ENCODE peak calls at places on chromosomes 6 and 20, in ten cellular contexts. One of them, this sample, is unnamed.

GRCh38 chr20:6714202-6714800 is 53.2 kb upstream of the BMP2 start:
- DNase-seq in psoas muscle: no peak
- DNase-seq in ascending aorta: no peak
- DNase-seq in Caco-2: no peak
- DNase-seq in choroid plexus epithelial cell: no peak
- DNase-seq in CD8-positive, alpha-beta T cell: no peak
- DNase-seq in endodermal cell: no peak
- DNase-seq in BJ: no peak
- DNase-seq in transverse colon: peak
- DNase-seq in AG04449: no peak
- DNase-seq in this sample: no peak

GRCh38 chr6:119446623-119447008 is 97.1 kb upstream of the MAN1A1 start:
- DNase-seq in psoas muscle: no peak
- DNase-seq in endodermal cell: no peak
- DNase-seq in BJ: no peak
- DNase-seq in CD8-positive, alpha-beta T cell: no peak
- DNase-seq in transverse colon: peak
- DNase-seq in AG04449: peak
- DNase-seq in Caco-2: no peak
- DNase-seq in choroid plexus epithelial cell: peak
- DNase-seq in ascending aorta: no peak
- DNase-seq in this sample: no peak

GRCh38 chr6:72864236-72864635 is 242.4 kb downstream of the KCNQ5 start:
- DNase-seq in CD8-positive, alpha-beta T cell: no peak
- DNase-seq in ascending aorta: no peak
- DNase-seq in choroid plexus epithelial cell: no peak
- DNase-seq in Caco-2: no peak
- DNase-seq in transverse colon: no peak
- DNase-seq in endodermal cell: no peak
- DNase-seq in psoas muscle: no peak
- DNase-seq in BJ: no peak
- DNase-seq in AG04449: no peak
- DNase-seq in this sample: no peak

GRCh38 chr6:150898390-150899170 is 33.1 kb downstream of the MTHFD1L start:
- DNase-seq in choroid plexus epithelial cell: peak
- DNase-seq in AG04449: no peak
- DNase-seq in ascending aorta: no peak
- DNase-seq in BJ: no peak
- DNase-seq in psoas muscle: no peak
- DNase-seq in endodermal cell: no peak
- DNase-seq in CD8-positive, alpha-beta T cell: no peak
- DNase-seq in Caco-2: no peak
- DNase-seq in transverse colon: no peak
- DNase-seq in this sample: no peak

GRCh38 chr6:126118058-126118759 is 131.9 kb downstream of the TRMT11 start:
- DNase-seq in transverse colon: no peak
- DNase-seq in CD8-positive, alpha-beta T cell: no peak
- DNase-seq in choroid plexus epithelial cell: peak
- DNase-seq in Caco-2: no peak
- DNase-seq in ascending aorta: no peak
- DNase-seq in psoas muscle: no peak
- DNase-seq in BJ: no peak
- DNase-seq in AG04449: no peak
- DNase-seq in endodermal cell: no peak
- DNase-seq in this sample: no peak

GRCh38 chr20:63547484-63548480 is at the start of gene SRMS:
- DNase-seq in endodermal cell: peak
- DNase-seq in choroid plexus epithelial cell: no peak
- DNase-seq in transverse colon: no peak
- DNase-seq in psoas muscle: no peak
- DNase-seq in Caco-2: no peak
- DNase-seq in CD8-positive, alpha-beta T cell: no peak
- DNase-seq in AG04449: no peak
- DNase-seq in ascending aorta: no peak
- DNase-seq in BJ: no peak
- DNase-seq in this sample: no peak

GRCh38 chr20:21232546-21233280 is 70.4 kb upstream of the XRN2 start:
- DNase-seq in ascending aorta: no peak
- DNase-seq in BJ: no peak
- DNase-seq in endodermal cell: no peak
- DNase-seq in choroid plexus epithelial cell: no peak
- DNase-seq in AG04449: no peak
- DNase-seq in psoas muscle: no peak
- DNase-seq in transverse colon: no peak
- DNase-seq in CD8-positive, alpha-beta T cell: no peak
- DNase-seq in Caco-2: no peak
- DNase-seq in this sample: no peak

GRCh38 chr20:45997187-45997586 is 11.5 kb upstream of the MMP9 start:
- DNase-seq in Caco-2: no peak
- DNase-seq in BJ: no peak
- DNase-seq in CD8-positive, alpha-beta T cell: no peak
- DNase-seq in transverse colon: no peak
- DNase-seq in choroid plexus epithelial cell: no peak
- DNase-seq in ascending aorta: no peak
- DNase-seq in endodermal cell: no peak
- DNase-seq in AG04449: no peak
- DNase-seq in psoas muscle: no peak
- DNase-seq in this sample: no peak

GRCh38 chr20:6265204-6265904 is 142.5 kb upstream of the FERMT1 start:
- DNase-seq in transverse colon: no peak
- DNase-seq in Caco-2: no peak
- DNase-seq in endodermal cell: no peak
- DNase-seq in choroid plexus epithelial cell: peak
- DNase-seq in BJ: peak
- DNase-seq in CD8-positive, alpha-beta T cell: no peak
- DNase-seq in psoas muscle: no peak
- DNase-seq in AG04449: peak
- DNase-seq in ascending aorta: no peak
- DNase-seq in this sample: no peak

GRCh38 chr6:122726649-122727048 is 52.9 kb upstream of the FABP7 start:
- DNase-seq in transverse colon: no peak
- DNase-seq in BJ: no peak
- DNase-seq in endodermal cell: peak
- DNase-seq in psoas muscle: no peak
- DNase-seq in CD8-positive, alpha-beta T cell: no peak
- DNase-seq in choroid plexus epithelial cell: peak
- DNase-seq in ascending aorta: no peak
- DNase-seq in AG04449: no peak
- DNase-seq in Caco-2: no peak
- DNase-seq in this sample: no peak

GRCh38 chr6:74431873-74432272 is 735.9 kb downstream of the CD109 start:
- DNase-seq in choroid plexus epithelial cell: no peak
- DNase-seq in transverse colon: no peak
- DNase-seq in ascending aorta: no peak
- DNase-seq in CD8-positive, alpha-beta T cell: no peak
- DNase-seq in endodermal cell: no peak
- DNase-seq in psoas muscle: no peak
- DNase-seq in Caco-2: no peak
- DNase-seq in BJ: no peak
- DNase-seq in AG04449: no peak
- DNase-seq in this sample: no peak

GRCh38 chr6:157158456-157158855 is 164.9 kb downstream of the TMEM242 start:
- DNase-seq in psoas muscle: no peak
- DNase-seq in endodermal cell: peak
- DNase-seq in Caco-2: no peak
- DNase-seq in AG04449: no peak
- DNase-seq in choroid plexus epithelial cell: no peak
- DNase-seq in ascending aorta: no peak
- DNase-seq in CD8-positive, alpha-beta T cell: no peak
- DNase-seq in BJ: no peak
- DNase-seq in transverse colon: no peak
- DNase-seq in this sample: no peak

GRCh38 chr6:157157228-157157627 is 166.1 kb downstream of the TMEM242 start:
- DNase-seq in choroid plexus epithelial cell: no peak
- DNase-seq in psoas muscle: no peak
- DNase-seq in endodermal cell: no peak
- DNase-seq in BJ: no peak
- DNase-seq in Caco-2: no peak
- DNase-seq in transverse colon: no peak
- DNase-seq in ascending aorta: no peak
- DNase-seq in AG04449: no peak
- DNase-seq in CD8-positive, alpha-beta T cell: no peak
- DNase-seq in this sample: no peak

GRCh38 chr6:157159339-157159738 is 164.0 kb downstream of the TMEM242 start:
- DNase-seq in CD8-positive, alpha-beta T cell: no peak
- DNase-seq in psoas muscle: no peak
- DNase-seq in choroid plexus epithelial cell: no peak
- DNase-seq in Caco-2: no peak
- DNase-seq in BJ: no peak
- DNase-seq in ascending aorta: no peak
- DNase-seq in AG04449: no peak
- DNase-seq in transverse colon: no peak
- DNase-seq in endodermal cell: peak
- DNase-seq in this sample: no peak

GRCh38 chr6:157161912-157162311 is 161.4 kb downstream of the TMEM242 start:
- DNase-seq in transverse colon: no peak
- DNase-seq in psoas muscle: no peak
- DNase-seq in endodermal cell: no peak
- DNase-seq in ascending aorta: no peak
- DNase-seq in CD8-positive, alpha-beta T cell: no peak
- DNase-seq in BJ: no peak
- DNase-seq in AG04449: no peak
- DNase-seq in Caco-2: no peak
- DNase-seq in choroid plexus epithelial cell: no peak
- DNase-seq in this sample: no peak

DNA sequence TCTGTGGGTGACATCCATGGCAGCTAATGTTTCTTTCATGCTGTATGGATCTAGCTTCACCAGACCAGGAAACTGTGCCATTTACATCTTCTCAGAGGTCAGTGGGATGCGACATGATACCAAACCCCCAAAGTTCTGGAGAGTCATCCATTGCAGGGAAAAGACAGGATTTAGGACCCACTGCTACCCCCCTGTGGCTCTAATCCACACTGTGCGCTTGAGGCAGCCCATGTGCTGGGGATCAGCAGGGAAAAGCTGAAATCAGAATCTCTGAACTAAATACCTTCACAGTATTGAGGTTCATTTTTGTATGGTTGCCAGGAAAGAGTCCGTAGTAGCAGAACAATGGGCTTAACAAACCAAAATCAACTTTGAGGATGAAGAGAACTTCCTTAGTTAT is 164.4 kb downstream of the TMEM242 start:
- DNase-seq in CD8-positive, alpha-beta T cell: no peak
- DNase-seq in ascending aorta: no peak
- DNase-seq in psoas muscle: no peak
- DNase-seq in transverse colon: no peak
- DNase-seq in choroid plexus epithelial cell: no peak
- DNase-seq in endodermal cell: peak
- DNase-seq in BJ: no peak
- DNase-seq in AG04449: no peak
- DNase-seq in Caco-2: no peak
- DNase-seq in this sample: no peak
- TF ChIP-seq CTCF in CD8-positive, alpha-beta T cell: no peak
- TF ChIP-seq CTCF in ascending aorta: no peak
- TF ChIP-seq CTCF in psoas muscle: no peak
- TF ChIP-seq CTCF in transverse colon: no peak
- TF ChIP-seq CTCF in choroid plexus epithelial cell: peak
- TF ChIP-seq CTCF in endodermal cell: peak
- TF ChIP-seq CTCF in BJ: no peak
- TF ChIP-seq CTCF in AG04449: no peak
- TF ChIP-seq CTCF in Caco-2: no peak
- TF ChIP-seq CTCF in this sample: peak

GRCh38 chr6:108728826-108729225 is 119.4 kb upstream of the ARMC2 start:
- DNase-seq in psoas muscle: no peak
- DNase-seq in CD8-positive, alpha-beta T cell: no peak
- DNase-seq in transverse colon: no peak
- DNase-seq in AG04449: no peak
- DNase-seq in Caco-2: peak
- DNase-seq in ascending aorta: no peak
- DNase-seq in choroid plexus epithelial cell: no peak
- DNase-seq in BJ: no peak
- DNase-seq in endodermal cell: no peak
- DNase-seq in this sample: no peak
- TF ChIP-seq CTCF in psoas muscle: no peak
- TF ChIP-seq CTCF in CD8-positive, alpha-beta T cell: no peak
- TF ChIP-seq CTCF in transverse colon: no peak
- TF ChIP-seq CTCF in AG04449: no peak
- TF ChIP-seq CTCF in Caco-2: no peak
- TF ChIP-seq CTCF in ascending aorta: no peak
- TF ChIP-seq CTCF in choroid plexus epithelial cell: no peak
- TF ChIP-seq CTCF in BJ: no peak
- TF ChIP-seq CTCF in endodermal cell: no peak
- TF ChIP-seq CTCF in this sample: no peak

GRCh38 chr6:117165921-117166499 is 99.3 kb upstream of the VGLL2 start:
- DNase-seq in AG04449: no peak
- DNase-seq in BJ: no peak
- DNase-seq in endodermal cell: no peak
- DNase-seq in choroid plexus epithelial cell: no peak
- DNase-seq in transverse colon: no peak
- DNase-seq in CD8-positive, alpha-beta T cell: no peak
- DNase-seq in ascending aorta: no peak
- DNase-seq in Caco-2: no peak
- DNase-seq in psoas muscle: no peak
- DNase-seq in this sample: no peak

GRCh38 chr6:117169781-117170281 is 95.5 kb upstream of the VGLL2 start:
- DNase-seq in Caco-2: no peak
- DNase-seq in transverse colon: no peak
- DNase-seq in choroid plexus epithelial cell: no peak
- DNase-seq in ascending aorta: no peak
- DNase-seq in psoas muscle: no peak
- DNase-seq in BJ: no peak
- DNase-seq in endodermal cell: no peak
- DNase-seq in CD8-positive, alpha-beta T cell: no peak
- DNase-seq in AG04449: no peak
- DNase-seq in this sample: no peak

GRCh38 chr6:117169060-117169635 is 96.2 kb upstream of the VGLL2 start:
- DNase-seq in ascending aorta: no peak
- DNase-seq in psoas muscle: no peak
- DNase-seq in CD8-positive, alpha-beta T cell: no peak
- DNase-seq in choroid plexus epithelial cell: no peak
- DNase-seq in Caco-2: no peak
- DNase-seq in endodermal cell: no peak
- DNase-seq in AG04449: no peak
- DNase-seq in BJ: no peak
- DNase-seq in transverse colon: no peak
- DNase-seq in this sample: no peak

GRCh38 chr6:117168296-117169059 is 96.9 kb upstream of the VGLL2 start:
- DNase-seq in ascending aorta: no peak
- DNase-seq in CD8-positive, alpha-beta T cell: no peak
- DNase-seq in choroid plexus epithelial cell: no peak
- DNase-seq in AG04449: no peak
- DNase-seq in Caco-2: no peak
- DNase-seq in BJ: no peak
- DNase-seq in endodermal cell: no peak
- DNase-seq in transverse colon: no peak
- DNase-seq in psoas muscle: no peak
- DNase-seq in this sample: no peak

GRCh38 chr6:117167520-117168271 is 97.7 kb upstream of the VGLL2 start:
- DNase-seq in ascending aorta: no peak
- DNase-seq in transverse colon: no peak
- DNase-seq in BJ: peak
- DNase-seq in endodermal cell: peak
- DNase-seq in Caco-2: no peak
- DNase-seq in AG04449: no peak
- DNase-seq in CD8-positive, alpha-beta T cell: no peak
- DNase-seq in choroid plexus epithelial cell: peak
- DNase-seq in psoas muscle: peak
- DNase-seq in this sample: no peak
- TF ChIP-seq CTCF in ascending aorta: no peak
- TF ChIP-seq CTCF in transverse colon: no peak
- TF ChIP-seq CTCF in BJ: no peak
- TF ChIP-seq CTCF in endodermal cell: peak
- TF ChIP-seq CTCF in Caco-2: no peak
- TF ChIP-seq CTCF in AG04449: no peak
- TF ChIP-seq CTCF in CD8-positive, alpha-beta T cell: no peak
- TF ChIP-seq CTCF in choroid plexus epithelial cell: no peak
- TF ChIP-seq CTCF in psoas muscle: no peak
- TF ChIP-seq CTCF in this sample: peak

GRCh38 chr6:144149894-144150672 is at the start of gene STX11:
- DNase-seq in choroid plexus epithelial cell: peak
- DNase-seq in ascending aorta: peak
- DNase-seq in CD8-positive, alpha-beta T cell: peak
- DNase-seq in transverse colon: peak
- DNase-seq in Caco-2: peak
- DNase-seq in endodermal cell: peak
- DNase-seq in AG04449: no peak
- DNase-seq in BJ: no peak
- DNase-seq in psoas muscle: peak
- DNase-seq in this sample: peak
- TF ChIP-seq CTCF in choroid plexus epithelial cell: no peak
- TF ChIP-seq CTCF in ascending aorta: no peak
- TF ChIP-seq CTCF in CD8-positive, alpha-beta T cell: no peak
- TF ChIP-seq CTCF in transverse colon: no peak
- TF ChIP-seq CTCF in Caco-2: peak
- TF ChIP-seq CTCF in endodermal cell: no peak
- TF ChIP-seq CTCF in AG04449: no peak
- TF ChIP-seq CTCF in BJ: no peak
- TF ChIP-seq CTCF in psoas muscle: no peak
- TF ChIP-seq CTCF in this sample: no peak